ENCODE peak calls at places on chromosomes 4 and X, in five cellular contexts. One of them, this sample, is unnamed.
A peak's percentile ranks its signal among the peaks of the same experiment; 100 is the strongest.

GRCh38 chr4:52551487-52551886 is 107.6 kb downstream of the USP46 start:
- DNase-seq in H1: no peak
- DNase-seq in IMR-90: no peak
- DNase-seq in H9: no peak
- DNase-seq in mesenchymal stem cell: no peak
- DNase-seq in this sample: no peak

GRCh38 chrX:20252392-20253231 is 14.1 kb downstream of the RPS6KA3 start:
- DNase-seq in IMR-90: peak; percentile 45
- DNase-seq in mesenchymal stem cell: peak; percentile 54
- DNase-seq in H9: peak; percentile 55
- DNase-seq in H1: peak; percentile 82
- DNase-seq in this sample: peak; percentile 71

GRCh38 chrX:33840176-33840575 is 291.9 kb downstream of the FAM47A start:
- DNase-seq in IMR-90: no peak
- DNase-seq in H9: no peak
- DNase-seq in H1: no peak
- DNase-seq in mesenchymal stem cell: no peak
- DNase-seq in this sample: no peak

GRCh38 chr4:3851211-3851610 is 85.0 kb downstream of the ADRA2C start:
- DNase-seq in mesenchymal stem cell: no peak
- DNase-seq in IMR-90: peak; percentile 17
- DNase-seq in H9: peak; percentile 84
- DNase-seq in H1: no peak
- DNase-seq in this sample: peak; percentile 87

GRCh38 chr4:180953572-180953971 is 1289.6 kb upstream of the TENM3 start:
- DNase-seq in H1: no peak
- DNase-seq in IMR-90: peak; percentile 4
- DNase-seq in mesenchymal stem cell: no peak
- DNase-seq in H9: peak; percentile 45
- DNase-seq in this sample: peak; percentile 54

GRCh38 chr4:14924080-14924916 is 78.0 kb upstream of the CPEB2 start:
- DNase-seq in IMR-90: no peak
- DNase-seq in H9: no peak
- DNase-seq in mesenchymal stem cell: no peak
- DNase-seq in H1: no peak
- DNase-seq in this sample: no peak

GRCh38 chr4:15971068-15971801 is 8.3 kb upstream of the FGFBP2 start:
- DNase-seq in H9: no peak
- DNase-seq in mesenchymal stem cell: no peak
- DNase-seq in H1: no peak
- DNase-seq in IMR-90: no peak
- DNase-seq in this sample: no peak

GRCh38 chrX:68807818-68808217 is 21.0 kb upstream of the EFNB1 start:
- DNase-seq in mesenchymal stem cell: peak; percentile 12
- DNase-seq in H1: no peak
- DNase-seq in H9: no peak
- DNase-seq in IMR-90: no peak
- DNase-seq in this sample: peak; percentile 58

GRCh38 chrX:134423606-134424005 is 36.4 kb upstream of the HPRT1 start:
- DNase-seq in IMR-90: peak; percentile 47
- DNase-seq in mesenchymal stem cell: peak; percentile 15
- DNase-seq in H1: no peak
- DNase-seq in H9: no peak
- DNase-seq in this sample: no peak

GRCh38 chrX:41481264-41482109 is 34.3 kb downstream of the NYX start:
- DNase-seq in H1: no peak
- DNase-seq in mesenchymal stem cell: no peak
- DNase-seq in IMR-90: no peak
- DNase-seq in H9: peak; percentile 76
- DNase-seq in this sample: peak; percentile 60

GRCh38 chr4:18075823-18076433 is 54.4 kb upstream of the LCORL start:
- DNase-seq in mesenchymal stem cell: no peak
- DNase-seq in H1: peak; percentile 54
- DNase-seq in IMR-90: peak; percentile 12
- DNase-seq in H9: peak; percentile 50
- DNase-seq in this sample: peak; percentile 64

GRCh38 chr4:76341063-76341462 is 34.5 kb downstream of the STBD1 start:
- DNase-seq in IMR-90: peak; percentile 77
- DNase-seq in H9: no peak
- DNase-seq in mesenchymal stem cell: peak; percentile 88
- DNase-seq in H1: no peak
- DNase-seq in this sample: no peak

GRCh38 chr4:10773010-10773409 is 88.4 kb upstream of the CLNK start:
- DNase-seq in H9: no peak
- DNase-seq in mesenchymal stem cell: no peak
- DNase-seq in IMR-90: no peak
- DNase-seq in H1: no peak
- DNase-seq in this sample: no peak

GRCh38 chr4:21947768-21948346 is 715 bp downstream of the KCNIP4 start:
- DNase-seq in H1: no peak
- DNase-seq in H9: no peak
- DNase-seq in mesenchymal stem cell: no peak
- DNase-seq in IMR-90: no peak
- DNase-seq in this sample: no peak

GRCh38 chrX:55109304-55109703 is 20.5 kb downstream of the PAGE2 start:
- DNase-seq in IMR-90: no peak
- DNase-seq in mesenchymal stem cell: no peak
- DNase-seq in H1: no peak
- DNase-seq in H9: no peak
- DNase-seq in this sample: peak; percentile 20

GRCh38 chr4:93237526-93237925 is 591.0 kb upstream of the ATOH1 start:
- DNase-seq in H1: no peak
- DNase-seq in mesenchymal stem cell: no peak
- DNase-seq in IMR-90: no peak
- DNase-seq in H9: no peak
- DNase-seq in this sample: no peak

GRCh38 chrX:129553619-129554288 is 13.7 kb downstream of the OCRL start:
- DNase-seq in H9: no peak
- DNase-seq in mesenchymal stem cell: no peak
- DNase-seq in IMR-90: no peak
- DNase-seq in H1: no peak
- DNase-seq in this sample: no peak

GRCh38 chr4:165548702-165549101 is 169.9 kb downstream of the CPE start:
- DNase-seq in H1: no peak
- DNase-seq in IMR-90: no peak
- DNase-seq in mesenchymal stem cell: no peak
- DNase-seq in H9: no peak
- DNase-seq in this sample: no peak

GRCh38 chr4:22299678-22300077 is 216.2 kb downstream of the ADGRA3 start:
- DNase-seq in mesenchymal stem cell: no peak
- DNase-seq in H1: no peak
- DNase-seq in H9: no peak
- DNase-seq in IMR-90: no peak
- DNase-seq in this sample: no peak

GRCh38 chrX:81202413-81202794 is 502 bp downstream of the SH3BGRL start:
- DNase-seq in mesenchymal stem cell: no peak
- DNase-seq in IMR-90: peak; percentile 12
- DNase-seq in H1: no peak
- DNase-seq in H9: no peak
- DNase-seq in this sample: peak; percentile 22

DNA sequence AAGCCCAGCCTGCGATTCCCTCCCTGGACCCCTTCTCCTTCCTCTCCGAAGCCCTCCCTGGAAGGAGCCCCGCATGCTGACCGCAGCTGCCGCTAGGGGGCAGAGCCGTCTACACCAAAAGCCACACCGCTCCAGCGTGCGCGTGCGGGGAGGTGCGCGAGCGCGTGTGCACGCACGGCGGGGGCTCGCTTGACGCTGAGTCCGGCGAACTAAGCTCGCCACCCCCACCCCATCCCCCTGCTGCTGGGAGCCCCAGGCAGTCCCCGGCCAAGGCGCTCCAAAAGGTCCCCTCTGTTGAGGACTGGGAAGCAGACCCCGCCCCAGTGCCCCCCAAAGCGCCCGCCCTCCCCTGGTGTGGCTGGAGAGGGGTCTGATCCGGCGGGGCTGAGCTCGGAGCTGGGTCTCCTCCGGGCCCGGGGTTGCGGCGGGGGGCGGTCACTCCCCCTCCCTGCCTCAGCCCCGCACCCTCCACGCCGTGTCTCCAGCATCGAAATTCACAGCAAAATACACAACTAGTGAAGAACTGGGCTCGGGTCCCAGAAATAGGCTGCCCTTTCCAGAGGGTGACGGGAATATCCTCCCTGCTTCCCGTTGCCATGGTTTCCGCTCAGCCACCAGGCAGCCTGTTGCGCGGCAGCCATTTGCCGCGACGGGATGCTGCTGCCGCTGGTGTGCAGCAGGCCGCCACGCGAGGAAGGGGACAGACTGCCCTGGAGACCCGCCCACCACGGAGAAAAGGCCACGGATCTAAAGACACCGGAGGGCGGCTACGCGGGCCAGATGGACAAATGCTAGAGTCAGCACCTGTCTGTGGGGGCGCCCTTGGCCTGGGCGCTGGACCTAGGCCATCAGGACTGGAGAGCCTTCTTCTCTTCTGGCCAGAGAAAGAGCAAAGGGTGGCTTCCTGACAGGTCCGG is 11.2 kb upstream of the CCNQ start:
- DNase-seq in mesenchymal stem cell: peak; percentile 67
- DNase-seq in H9: peak; percentile 78
- DNase-seq in IMR-90: peak; percentile 65
- DNase-seq in H1: peak; percentile 89
- DNase-seq in this sample: peak; percentile 71
- H3K9ac ChIP-seq in mesenchymal stem cell: no peak overlapping the region
- H3K9ac ChIP-seq in H9: no peak overlapping the region
- H3K9ac ChIP-seq in IMR-90: no peak overlapping the region
- H3K9ac ChIP-seq in H1: no peak overlapping the region
- H3K9ac ChIP-seq in this sample: no peak overlapping the region

GRCh38 chr4:5019796-5020195 is 538 bp upstream of the CYTL1 start:
- DNase-seq in mesenchymal stem cell: no peak
- DNase-seq in H1: no peak
- DNase-seq in H9: peak; percentile 38
- DNase-seq in IMR-90: no peak
- DNase-seq in this sample: no peak
- H2BK15ac ChIP-seq in mesenchymal stem cell: no peak overlapping the region
- H2BK15ac ChIP-seq in H1: no peak overlapping the region
- H2BK15ac ChIP-seq in H9: no peak overlapping the region
- H2BK15ac ChIP-seq in IMR-90: no peak overlapping the region
- H2BK15ac ChIP-seq in this sample: no peak overlapping the region

DNA sequence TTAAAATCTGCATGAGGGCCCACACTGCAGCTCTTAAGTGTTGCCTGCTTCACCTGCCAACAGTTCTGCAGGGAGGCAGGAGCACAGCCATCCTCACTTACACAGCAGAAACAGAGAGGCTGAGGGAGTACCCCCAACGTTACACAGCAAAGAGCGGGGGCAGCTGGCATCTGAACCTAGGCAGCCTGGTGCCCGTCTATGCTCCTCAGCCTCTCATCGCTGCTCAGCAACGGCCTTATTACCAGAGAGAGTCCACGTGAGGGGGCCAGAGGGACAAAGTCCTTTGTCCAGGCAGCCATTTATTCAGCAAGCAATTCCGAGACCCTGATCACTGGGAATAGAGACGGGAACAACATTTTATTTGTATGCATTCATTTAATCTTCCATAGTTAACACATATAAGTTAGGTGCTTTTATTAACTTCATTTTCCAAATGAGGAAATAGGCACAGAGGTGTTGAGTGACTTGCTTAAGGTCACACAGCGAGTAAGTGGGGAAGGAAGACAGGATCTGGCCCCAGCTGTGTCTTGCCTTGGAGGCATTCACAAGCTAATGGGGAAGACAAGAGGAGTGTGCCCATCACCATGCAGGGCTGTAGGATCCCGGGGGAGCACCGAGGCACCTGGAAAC is 52.2 kb upstream of the SORCS2 start:
- DNase-seq in mesenchymal stem cell: no peak
- DNase-seq in IMR-90: no peak
- DNase-seq in H1: no peak
- DNase-seq in H9: no peak
- DNase-seq in this sample: no peak
- H3K23ac ChIP-seq in mesenchymal stem cell: no peak overlapping the region
- H3K23ac ChIP-seq in IMR-90: no peak overlapping the region
- H3K23ac ChIP-seq in H1: no peak overlapping the region
- H3K23ac ChIP-seq in H9: no peak overlapping the region
- H3K23ac ChIP-seq in this sample: no peak overlapping the region

DNA sequence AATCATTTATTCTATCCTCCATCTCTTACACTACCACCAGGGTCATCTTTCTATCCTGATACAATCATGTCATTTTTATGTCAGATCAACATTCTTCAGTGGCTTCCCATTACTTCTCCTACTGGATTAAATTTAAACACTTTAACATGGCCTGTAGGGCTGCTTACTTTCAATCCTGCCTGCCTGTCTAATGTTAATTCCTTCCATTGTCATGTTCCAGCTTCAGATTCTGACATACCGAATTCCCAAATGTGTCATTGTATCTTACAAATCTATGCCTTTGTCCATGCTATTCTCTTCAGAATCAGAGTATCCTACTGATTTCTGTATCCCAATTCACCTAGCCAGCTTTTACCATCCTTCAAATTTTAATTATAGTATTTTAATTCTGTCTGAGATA is 49.9 kb upstream of the FHDC1 start:
- DNase-seq in IMR-90: no peak
- DNase-seq in H1: no peak
- DNase-seq in mesenchymal stem cell: no peak
- DNase-seq in H9: no peak
- DNase-seq in this sample: no peak
- H3K9ac ChIP-seq in IMR-90: no peak overlapping the region
- H3K9ac ChIP-seq in H1: no peak overlapping the region
- H3K9ac ChIP-seq in mesenchymal stem cell: no peak overlapping the region
- H3K9ac ChIP-seq in H9: no peak overlapping the region
- H3K9ac ChIP-seq in this sample: no peak overlapping the region